ENCODE peak calls at places on chromosomes 2 and 18, in eight cellular contexts. D is A549, Q is GM06990, C is dorsolateral prefrontal cortex, L is cardiac fibroblast, S is spleen, P is heart right ventricle, K is fibroblast of pulmonary artery. J is an unnamed sample.

GRCh38 chr18:5145168-5145857 is 51.7 kb downstream of the AKAIN1 start:
- DNase-seq in D (no peak), Q (no peak), C (no peak), L (no peak), S (no peak), P (no peak), K (no peak), J (no peak)

GRCh38 chr2:207067476-207067875 is 98.3 kb downstream of the KLF7 start:
- DNase-seq in D (no peak), Q (no peak), C (no peak), L (no peak), S (no peak), P (no peak), K (no peak), J (no peak)

GRCh38 chr2:21422050-21422449 is 298.3 kb downstream of the TDRD15 start:
- DNase-seq in D (peak), Q (peak), C (no peak), L (peak), S (no peak), P (peak), K (no peak), J (peak)

GRCh38 chr18:76448262-76449109 is 46.6 kb downstream of the ZNF516 start:
- DNase-seq in D (no peak), Q (no peak), C (no peak), L (no peak), S (peak), P (no peak), K (no peak), J (peak)

GRCh38 chr2:241894681-241895426 is 25.3 kb downstream of the RTP5 start:
- DNase-seq in D (no peak), Q (no peak), C (peak), L (no peak), S (peak), P (no peak), K (no peak), J (no peak)

GRCh38 chr2:241833938-241834852 is 24.5 kb downstream of the PDCD1 start:
- DNase-seq in D (no peak), Q (no peak), C (no peak), L (no peak), S (no peak), P (no peak), K (no peak), J (no peak)

GRCh38 chr2:51025942-51026574 is 5.9 kb downstream of the NRXN1 start:
- DNase-seq in D (no peak), Q (no peak), C (no peak), L (no peak), S (no peak), P (no peak), K (no peak), J (no peak)

GRCh38 chr2:157327621-157328102 is 2.0 kb upstream of the ERMN start:
- DNase-seq in D (peak), Q (peak), C (peak), L (peak), S (peak), P (peak), K (peak), J (peak)

GRCh38 chr18:29012364-29012763 is 835.4 kb upstream of the CDH2 start:
- DNase-seq in D (no peak), Q (no peak), C (no peak), L (no peak), S (no peak), P (no peak), K (no peak), J (no peak)

GRCh38 chr2:146312899-146313298 is 1531.9 kb upstream of the ACVR2A start:
- DNase-seq in D (no peak), Q (no peak), C (no peak), L (peak), S (no peak), P (no peak), K (peak), J (no peak)
- TF ChIP-seq CTCF in D (peak), Q (no peak), C (peak), L (no peak), S (no peak), P (peak), K (peak), J (no peak)

GRCh38 chr2:233301248-233301647 is 6.4 kb upstream of the SAG start:
- DNase-seq in D (no peak), Q (no peak), C (no peak), L (no peak), S (no peak), P (no peak), K (no peak), J (no peak)
- TF ChIP-seq CTCF in D (no peak), Q (no peak), C (no peak), L (no peak), S (no peak), P (no peak), K (no peak), J (no peak)

GRCh38 chr2:54899576-54900200 is 150.6 kb downstream of the RTN4 start:
- DNase-seq in D (peak), Q (no peak), C (no peak), L (peak), S (no peak), P (no peak), K (peak), J (no peak)
- TF ChIP-seq CTCF in D (peak), Q (peak), C (peak), L (peak), S (peak), P (peak), K (peak), J (no peak)

GRCh38 chr2:33015421-33016142 is 68.8 kb downstream of the LTBP1 start:
- DNase-seq in D (peak), Q (no peak), C (no peak), L (peak), S (no peak), P (no peak), K (peak), J (no peak)

GRCh38 chr2:33011406-33011805 is 64.7 kb downstream of the LTBP1 start:
- DNase-seq in D (no peak), Q (no peak), C (no peak), L (no peak), S (no peak), P (no peak), K (no peak), J (no peak)

GRCh38 chr2:33011941-33012340 is 65.2 kb downstream of the LTBP1 start:
- DNase-seq in D (no peak), Q (no peak), C (no peak), L (peak), S (no peak), P (no peak), K (peak), J (no peak)

GRCh38 chr2:33013684-33014110 is 66.9 kb downstream of the LTBP1 start:
- DNase-seq in D (no peak), Q (no peak), C (no peak), L (peak), S (no peak), P (no peak), K (peak), J (no peak)

GRCh38 chr2:33014268-33014667 is 67.5 kb downstream of the LTBP1 start:
- DNase-seq in D (no peak), Q (no peak), C (no peak), L (peak), S (no peak), P (no peak), K (no peak), J (no peak)
- TF ChIP-seq CTCF in D (no peak), Q (no peak), C (no peak), L (no peak), S (no peak), P (no peak), K (no peak), J (no peak)

DNA sequence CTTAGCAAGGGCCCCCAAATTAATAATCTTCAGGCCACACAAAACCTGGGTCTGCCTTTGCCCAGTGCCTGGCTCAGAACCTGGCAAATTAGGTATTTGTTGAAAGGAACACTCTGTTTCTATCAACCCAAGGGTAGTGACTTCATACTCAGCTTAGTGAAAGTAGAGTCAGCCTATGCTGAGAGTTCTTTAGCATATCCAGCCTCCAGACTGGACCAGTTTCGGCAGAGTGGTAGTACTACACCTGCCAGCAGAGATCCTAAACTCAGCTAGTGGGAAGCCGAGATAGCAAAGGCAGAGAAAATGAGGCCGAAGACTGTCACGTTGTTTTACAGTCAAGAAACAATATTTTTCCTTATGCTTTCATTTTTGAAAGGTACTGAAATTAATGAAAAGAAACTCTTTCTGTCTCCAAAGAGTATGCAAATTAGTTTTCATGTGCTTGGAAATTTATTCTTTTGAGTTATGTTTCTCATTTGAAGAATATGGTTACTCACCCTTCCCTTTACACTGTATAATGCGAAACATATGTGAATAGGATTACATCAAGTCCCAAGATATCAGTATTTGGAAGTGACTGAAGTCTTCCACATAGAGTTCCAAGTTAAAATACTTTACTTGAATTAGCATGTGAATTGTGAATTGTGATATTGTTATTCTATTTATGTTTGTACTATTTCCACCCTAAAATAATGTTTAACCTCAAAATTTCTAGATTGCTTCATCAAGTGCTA is 52.2 kb upstream of the UGP2 start:
- DNase-seq in D (no peak), Q (no peak), C (no peak), L (peak), S (no peak), P (no peak), K (peak), J (no peak)
- TF ChIP-seq CTCF in D (no peak), Q (no peak), C (no peak), L (no peak), S (no peak), P (no peak), K (no peak), J (no peak)

DNA sequence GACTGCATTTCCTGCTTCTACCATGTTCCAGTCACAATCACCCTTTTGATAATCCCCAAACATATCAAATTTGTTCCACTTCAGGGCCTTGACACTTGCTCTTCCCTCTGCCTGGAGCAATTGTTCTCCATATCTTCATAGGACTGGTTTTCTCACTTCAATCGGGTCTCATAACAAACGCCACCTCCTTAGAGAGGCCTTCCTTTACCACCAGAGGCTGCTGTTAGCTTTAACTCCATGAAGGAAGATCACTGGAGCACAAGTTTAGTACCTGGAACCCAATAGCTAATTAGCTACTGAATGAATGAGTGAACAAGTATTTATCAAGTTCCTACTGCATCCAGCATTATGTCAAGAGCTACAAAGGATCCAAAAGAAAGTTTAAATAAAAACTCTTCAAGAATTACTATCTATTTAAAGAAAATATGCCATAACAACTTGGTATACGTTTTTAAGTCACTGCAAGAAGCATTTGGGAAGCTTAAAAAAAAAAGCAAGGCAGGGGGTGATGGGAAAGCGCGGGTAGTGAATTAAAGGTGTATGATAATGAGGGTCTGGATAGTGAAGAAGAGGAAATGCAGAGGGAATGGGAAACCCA is 58.8 kb downstream of the BAZ2B start:
- DNase-seq in D (peak), Q (no peak), C (no peak), L (peak), S (no peak), P (no peak), K (no peak), J (no peak)
- TF ChIP-seq CTCF in D (peak), Q (peak), C (no peak), L (peak), S (no peak), P (peak), K (peak), J (no peak)

DNA sequence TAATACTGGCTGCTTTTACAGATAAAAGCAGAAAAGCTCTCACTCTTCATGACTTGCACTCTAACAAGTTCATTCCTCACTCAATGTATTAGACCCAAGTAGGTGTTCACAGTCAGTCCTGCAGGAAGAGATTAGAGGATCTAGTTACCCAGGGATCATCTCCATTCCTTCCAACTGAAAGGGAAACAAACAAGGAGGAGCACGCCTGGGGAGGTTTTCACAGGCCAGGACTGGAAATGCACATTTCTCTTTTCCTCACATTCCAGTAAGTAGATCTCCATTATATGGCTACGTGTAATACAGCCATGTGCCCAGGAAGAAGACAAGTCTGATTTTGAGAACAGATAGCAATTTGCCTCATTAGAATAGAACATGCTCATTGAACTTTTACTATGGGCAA is 1132.2 kb upstream of the FAM98A start:
- DNase-seq in D (no peak), Q (no peak), C (no peak), L (no peak), S (no peak), P (no peak), K (no peak), J (no peak)
- TF ChIP-seq CTCF in D (no peak), Q (no peak), C (no peak), L (no peak), S (no peak), P (no peak), K (no peak), J (no peak)